ENCODE peak calls at places on chromosomes 1 and 21, in six cellular contexts. K is IMR-90, D is neuronal stem cell, M is mesendoderm, H is H9, Y is H1. S is an unnamed sample. For H3K4me1, the result is how much of the 10 kb centered on the place peaks cover.

GRCh38 chr1:174041369-174041768 is 19.2 kb upstream of the RC3H1 start:
- DNase-seq in K (no peak), D (no peak), M (no peak), H (no peak), Y (no peak), S (no peak)

GRCh38 chr1:61448934-61449368 is 276.0 kb downstream of the TM2D1 start:
- DNase-seq in K (no peak), D (no peak), M (no peak), H (no peak), Y (no peak), S (no peak)

GRCh38 chr1:71967670-71968069 is 314.7 kb downstream of the NEGR1 start:
- DNase-seq in K (no peak), D (no peak), M (no peak), H (no peak), Y (no peak), S (no peak)

GRCh38 chr21:41616063-41616591 is 108.2 kb upstream of the TMPRSS2 start:
- DNase-seq in K (peak), D (no peak), M (no peak), H (no peak), Y (no peak), S (no peak)

GRCh38 chr1:40232444-40232843 is 15.3 kb upstream of the TMCO2 start:
- DNase-seq in K (no peak), D (no peak), M (no peak), H (no peak), Y (no peak), S (no peak)

GRCh38 chr1:233988963-233989696 is 84.7 kb downstream of the SLC35F3 start:
- DNase-seq in K (no peak), D (no peak), M (no peak), H (no peak), Y (no peak), S (no peak)

GRCh38 chr1:92096317-92096716 is 16.2 kb downstream of the BTBD8 start:
- DNase-seq in K (peak), D (no peak), M (no peak), H (no peak), Y (no peak), S (no peak)

GRCh38 chr1:182442333-182442732 is 7.6 kb upstream of the RGSL1 start:
- DNase-seq in K (no peak), D (no peak), M (no peak), H (no peak), Y (no peak), S (no peak)

GRCh38 chr1:42085596-42085995 is 67.6 kb upstream of the GUCA2B start:
- DNase-seq in K (peak), D (no peak), M (peak), H (no peak), Y (no peak), S (peak)

GRCh38 chr1:184462170-184462569 is 75.3 kb downstream of the C1orf21 start:
- DNase-seq in K (no peak), D (no peak), M (no peak), H (no peak), Y (no peak), S (no peak)

GRCh38 chr21:32812035-32812434 is 40.5 kb upstream of the PAXBP1 start:
- DNase-seq in K (peak), D (no peak), M (no peak), H (no peak), Y (no peak), S (no peak)

GRCh38 chr1:183934284-183934683 is 103.2 kb downstream of the COLGALT2 start:
- DNase-seq in K (no peak), D (no peak), M (no peak), H (no peak), Y (no peak), S (no peak)

GRCh38 chr1:50422675-50422945 is 633 bp downstream of the DMRTA2 start:
- DNase-seq in K (no peak), D (no peak), M (no peak), H (no peak), Y (no peak), S (no peak)

GRCh38 chr1:145747398-145748247 is 28.3 kb downstream of the CD160 start:
- DNase-seq in K (no peak), D (no peak), M (no peak), H (no peak), Y (no peak), S (no peak)

GRCh38 chr1:8702848-8703810 is 114.3 kb downstream of the RERE start:
- DNase-seq in K (peak), D (peak), M (peak), H (peak), Y (peak), S (peak)

GRCh38 chr1:35111106-35111505 is 31.9 kb downstream of the ZMYM1 start:
- DNase-seq in K (peak), D (no peak), M (no peak), H (no peak), Y (no peak), S (peak)

GRCh38 chr1:112508242-112509004 is at the start of gene WNT2B:
- DNase-seq in K (no peak), D (no peak), M (peak), H (peak), Y (no peak), S (no peak)

GRCh38 chr1:2983319-2983705 is 38.0 kb upstream of the ACTRT2 start:
- DNase-seq in K (no peak), D (no peak), M (no peak), H (no peak), Y (no peak), S (no peak)

GRCh38 chr1:60055336-60055735 is 18.2 kb downstream of the C1orf87 start:
- DNase-seq in K (peak), D (no peak), M (no peak), H (no peak), Y (no peak), S (peak)

GRCh38 chr1:115134850-115135484 is 45.7 kb upstream of the TSPAN2 start:
- DNase-seq in K (peak), D (no peak), M (peak), H (no peak), Y (no peak), S (peak)

GRCh38 chr1:233336554-233337442 is 9.3 kb downstream of the MAP3K21 start:
- DNase-seq in K (no peak), D (no peak), M (no peak), H (no peak), Y (no peak), S (no peak)

GRCh38 chr1:234149217-234149616 is 224.0 kb upstream of the COA6 start:
- DNase-seq in K (peak), D (no peak), M (no peak), H (no peak), Y (no peak), S (no peak)

GRCh38 chr1:36306210-36306901 is at the start of gene SH3D21:
- DNase-seq in K (no peak), D (peak), M (peak), H (peak), Y (peak), S (peak)

GRCh38 chr1:53112271-53112774 is 30.1 kb downstream of the SLC1A7 start:
- DNase-seq in K (peak), D (no peak), M (peak), H (no peak), Y (no peak), S (peak)

GRCh38 chr21:33835920-33836319 is 79.7 kb downstream of the ATP5PO start:
- DNase-seq in K (no peak), D (no peak), M (no peak), H (no peak), Y (no peak), S (no peak)

GRCh38 chr1:200243042-200243437 is 166.8 kb downstream of the ZNF281 start:
- DNase-seq in K (peak), D (peak), M (no peak), H (no peak), Y (no peak), S (peak)

GRCh38 chr1:28241633-28242241 is 5.8 kb downstream of the ATP5IF1 start:
- DNase-seq in K (no peak), D (no peak), M (no peak), H (no peak), Y (no peak), S (no peak)

GRCh38 chr1:173581384-173582078 is 21.3 kb downstream of the SLC9C2 start:
- DNase-seq in K (no peak), D (no peak), M (no peak), H (no peak), Y (no peak), S (no peak)

GRCh38 chr1:214848101-214848500 is 234.4 kb upstream of the KCNK2 start:
- DNase-seq in K (no peak), D (no peak), M (no peak), H (no peak), Y (no peak), S (no peak)

GRCh38 chr1:81509619-81510018 is 291.1 kb upstream of the ADGRL2 start:
- DNase-seq in K (no peak), D (peak), M (peak), H (no peak), Y (peak), S (peak)

GRCh38 chr1:18352640-18353245 is 128.0 kb upstream of the KLHDC7A start:
- DNase-seq in K (no peak), D (no peak), M (no peak), H (no peak), Y (no peak), S (no peak)

GRCh38 chr1:6502000-6502891 is 10.8 kb upstream of the PLEKHG5 start:
- DNase-seq in K (no peak), D (no peak), M (no peak), H (no peak), Y (no peak), S (no peak)

GRCh38 chr1:240935921-240936320 is 324.0 kb upstream of the GREM2 start:
- DNase-seq in K (no peak), D (no peak), M (no peak), H (no peak), Y (no peak), S (no peak)

GRCh38 chr1:37094302-37094701 is 60.0 kb upstream of the GRIK3 start:
- DNase-seq in K (no peak), D (no peak), M (no peak), H (no peak), Y (no peak), S (no peak)

GRCh38 chr1:231395996-231396385 is 26.1 kb downstream of the EGLN1 start:
- DNase-seq in K (no peak), D (no peak), M (no peak), H (no peak), Y (no peak), S (no peak)

GRCh38 chr1:8356256-8357209 is 38.6 kb downstream of the SLC45A1 start:
- DNase-seq in K (no peak), D (no peak), M (no peak), H (no peak), Y (no peak), S (no peak)

GRCh38 chr21:19900149-19900548 is 1098.1 kb upstream of the NCAM2 start:
- DNase-seq in K (no peak), D (no peak), M (no peak), H (no peak), Y (no peak), S (no peak)

DNA sequence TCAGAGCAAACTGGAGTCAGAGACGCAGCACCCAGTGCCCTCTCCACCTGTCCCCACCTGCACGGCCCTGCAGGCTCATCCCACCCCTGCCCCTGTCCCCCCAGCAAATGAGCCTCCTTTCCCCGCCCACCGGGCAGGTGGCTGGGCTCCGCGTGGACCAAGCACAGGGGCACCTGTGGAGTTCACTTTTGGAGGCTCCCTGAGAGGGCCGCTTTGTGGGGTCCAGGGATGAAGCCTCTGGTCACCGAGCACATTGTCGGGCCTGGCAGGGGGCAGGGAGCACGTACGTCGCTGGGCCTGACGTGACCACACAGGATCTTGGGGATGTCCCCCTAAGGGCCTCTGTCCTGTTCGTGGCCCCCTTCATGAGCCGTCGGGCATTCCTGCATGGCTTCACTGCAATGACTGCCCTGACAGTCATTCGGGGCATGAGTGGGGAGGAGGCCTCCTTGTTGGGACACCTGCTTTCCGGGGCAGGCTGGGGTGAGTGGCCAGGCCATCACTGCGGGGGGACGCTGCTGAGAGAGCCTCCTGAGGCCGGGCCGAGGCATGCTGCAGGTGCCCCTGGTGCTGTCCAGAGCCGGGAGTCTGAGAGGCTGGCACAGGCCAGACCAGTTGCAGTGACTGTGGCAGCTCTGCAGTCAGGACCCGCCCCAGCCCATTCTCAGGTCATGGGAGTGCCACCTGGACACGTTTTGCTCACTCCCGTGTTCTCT is 19.7 kb downstream of the SLX9 start:
- DNase-seq in K (no peak), D (no peak), M (no peak), H (no peak), Y (no peak), S (no peak)
- H2AK5ac ChIP-seq in K (peak), D (peak), M (no peak), H (no peak), Y (no peak), S (peak)

GRCh38 chr1:178057131-178057765 is 36.7 kb upstream of the RASAL2 start:
- DNase-seq in K (no peak), D (no peak), M (peak), H (no peak), Y (no peak), S (no peak)

GRCh38 chr1:178055093-178055492 is 38.8 kb upstream of the RASAL2 start:
- DNase-seq in K (no peak), D (no peak), M (peak), H (peak), Y (no peak), S (no peak)

GRCh38 chr1:178060789-178061556 is 32.9 kb upstream of the RASAL2 start:
- DNase-seq in K (peak), D (no peak), M (peak), H (peak), Y (peak), S (peak)

GRCh38 chr1:178055779-178056471 is 38.0 kb upstream of the RASAL2 start:
- DNase-seq in K (peak), D (no peak), M (peak), H (no peak), Y (no peak), S (peak)

DNA sequence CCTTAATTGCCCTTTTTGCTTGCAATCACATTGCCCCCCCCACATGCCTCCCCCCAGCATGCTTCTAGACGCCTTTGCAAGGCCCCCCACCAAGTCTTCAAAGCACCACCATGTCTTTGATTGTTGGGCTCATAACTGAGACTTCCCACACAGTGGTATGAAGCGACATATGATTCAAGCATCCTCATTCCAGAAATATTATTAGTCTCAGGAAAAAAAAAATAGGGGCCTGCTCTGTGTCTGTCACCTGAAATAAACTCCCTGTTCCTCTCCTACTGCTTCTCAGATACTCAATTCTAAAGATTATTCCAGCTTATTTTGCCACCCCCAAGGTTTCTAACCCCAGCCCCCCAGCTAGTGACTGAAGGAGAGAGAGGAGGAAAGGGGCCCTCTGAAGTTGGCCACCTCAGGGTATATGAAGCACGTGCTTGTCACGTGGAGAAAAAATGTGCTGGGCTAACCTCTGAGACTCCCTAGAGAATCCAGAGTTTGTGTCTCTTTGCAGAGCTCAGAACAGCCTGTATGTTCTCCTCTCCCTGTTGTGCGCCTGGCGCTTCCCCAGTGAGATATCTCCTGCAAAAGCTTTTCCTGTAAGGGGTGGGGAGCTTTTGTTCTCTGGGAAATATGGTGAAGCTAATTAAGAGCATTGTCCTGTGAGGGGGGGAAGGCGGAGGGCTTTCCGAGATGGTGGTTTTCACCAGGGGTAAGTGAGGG is 35.9 kb upstream of the RASAL2 start:
- DNase-seq in K (peak), D (no peak), M (peak), H (peak), Y (no peak), S (peak)
- H3K4me1 ChIP-seq in K (under half), D (under half), M (under half), H (under half), Y (under half), S (under half)

GRCh38 chr1:202854787-202855186 is 34.2 kb downstream of the RABIF start:
- DNase-seq in K (no peak), D (no peak), M (no peak), H (no peak), Y (no peak), S (no peak)

GRCh38 chr1:202848191-202848542 is 37.4 kb downstream of the PCAT6 start:
- DNase-seq in K (peak), D (no peak), M (no peak), H (no peak), Y (no peak), S (no peak)

GRCh38 chr1:202850593-202851362 is 38.2 kb downstream of the RABIF start:
- DNase-seq in K (no peak), D (no peak), M (no peak), H (no peak), Y (no peak), S (no peak)

GRCh38 chr1:202856034-202856433 is 32.9 kb downstream of the RABIF start:
- DNase-seq in K (no peak), D (no peak), M (no peak), H (no peak), Y (no peak), S (no peak)

DNA sequence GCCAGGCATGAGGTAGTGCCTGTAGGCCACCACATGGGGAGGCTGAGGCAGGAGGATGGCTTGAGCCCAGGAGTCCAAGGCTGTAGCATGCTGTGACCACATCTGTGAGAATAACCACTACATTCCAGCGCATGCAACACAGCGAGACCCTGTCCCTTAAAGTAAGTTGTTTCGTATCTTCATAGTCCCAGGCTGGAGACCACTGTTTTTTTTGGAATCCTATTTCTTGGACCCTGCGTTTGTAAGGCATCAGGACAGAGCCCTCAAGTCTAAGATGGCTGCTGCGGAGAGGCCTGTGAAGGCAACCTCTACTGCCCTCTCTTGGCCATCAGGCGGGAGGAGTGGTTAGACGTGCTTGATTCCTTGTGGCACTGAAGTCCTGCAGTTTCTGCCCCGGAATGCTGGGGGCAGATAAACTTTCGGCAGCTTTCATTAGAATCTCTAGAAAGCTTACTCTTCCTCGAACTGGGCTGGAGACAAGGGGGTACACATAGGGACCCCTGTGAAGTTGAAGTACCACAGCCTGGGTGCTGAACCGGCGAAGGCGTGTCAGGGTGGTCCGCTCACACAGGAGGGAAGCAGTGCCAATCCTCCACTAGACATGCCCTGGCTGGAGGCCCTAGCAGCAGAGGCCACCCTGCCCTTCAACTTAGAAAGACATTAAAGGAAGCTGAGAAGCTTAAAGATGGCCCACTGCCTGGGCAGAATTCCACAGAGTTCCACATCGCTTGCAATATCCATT is 36.6 kb downstream of the RABIF start:
- DNase-seq in K (peak), D (peak), M (peak), H (peak), Y (peak), S (peak)
- H2BK15ac ChIP-seq in K (no peak), D (no peak), M (no peak), H (no peak), Y (no peak), S (no peak)

GRCh38 chr1:89832481-89833127 is 11.8 kb downstream of the LRRC8D start:
- DNase-seq in K (no peak), D (no peak), M (peak), H (no peak), Y (no peak), S (peak)
- H2AK5ac ChIP-seq in K (peak), D (no peak), M (no peak), H (no peak), Y (peak), S (peak)

DNA sequence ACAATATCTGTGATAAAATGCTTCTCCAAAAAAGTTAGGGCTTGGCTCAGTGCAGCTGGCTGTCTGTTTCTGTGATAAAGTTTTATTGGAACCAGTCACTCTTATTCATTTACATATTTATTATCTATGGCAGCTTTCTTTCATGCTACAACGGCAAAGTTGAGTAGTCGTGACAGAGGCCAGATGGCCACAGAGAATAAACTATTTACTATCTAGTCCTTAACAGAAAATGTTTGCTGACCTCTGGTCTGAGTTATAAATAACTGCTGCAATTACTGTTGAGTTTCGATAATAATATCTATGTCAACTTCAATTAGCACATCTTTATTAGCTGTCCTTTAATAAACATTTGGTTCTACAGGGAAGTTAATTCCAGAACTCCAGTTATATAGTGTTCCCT is 180.2 kb upstream of the RUNX1 start:
- DNase-seq in K (no peak), D (no peak), M (no peak), H (no peak), Y (no peak), S (peak)
- H3K4me1 ChIP-seq in K (under half), D (under half), M (under half), H (under half), Y (under half), S (under half)

S was measured in mesenchymal stem cell.